ENCODE peak calls at places on chromosomes 3 and 15, in six cellular contexts. P, W, X, Y, G and D are unnamed samples. For H3K9me3, the result is how much of the 10 kb centered on the place peaks cover.

GRCh38 chr15:82611348-82611747 is 35.8 kb downstream of the CPEB1 start:
- DNase-seq in X (no peak), W (no peak), G (no peak), P (no peak), Y (no peak), D (no peak)

GRCh38 chr3:187736418-187736871 is 8.8 kb downstream of the BCL6 start:
- DNase-seq in W (no peak), P (peak), Y (peak), G (peak), X (no peak), D (no peak)

GRCh38 chr3:182837855-182838454 is 44.7 kb downstream of the ATP11B start:
- DNase-seq in P (no peak), Y (peak), G (peak), W (no peak), X (no peak), D (no peak)

GRCh38 chr15:25238716-25239470 is 199.9 kb downstream of the UBE3A start:
- DNase-seq in X (no peak), P (no peak), W (peak), Y (no peak), G (no peak), D (no peak)

GRCh38 chr15:98428253-98428989 is 219.9 kb upstream of the IGF1R start:
- DNase-seq in G (peak), P (peak), W (peak), X (peak), Y (peak), D (peak)

GRCh38 chr3:100400424-100400781 is 486 bp downstream of the TOMM70 start:
- DNase-seq in W (no peak), Y (peak), G (peak), X (peak), P (no peak), D (no peak)

GRCh38 chr3:126537730-126538281 is 13.9 kb downstream of the CHST13 start:
- DNase-seq in Y (no peak), P (no peak), X (peak), G (no peak), W (peak), D (no peak)

GRCh38 chr3:12479919-12480425 is 4.3 kb upstream of the TSEN2 start:
- DNase-seq in W (no peak), Y (peak), P (no peak), X (no peak), G (peak), D (no peak)

GRCh38 chr15:93035953-93036810 is 52.8 kb downstream of the RGMA start:
- DNase-seq in P (no peak), W (peak), G (peak), X (peak), Y (peak), D (no peak)

GRCh38 chr15:32659340-32659831 is 17.9 kb downstream of the SCG5 start:
- DNase-seq in W (no peak), G (peak), Y (peak), P (peak), X (peak), D (no peak)

GRCh38 chr3:99256788-99257187 is 355.3 kb upstream of the DCBLD2 start:
- DNase-seq in G (no peak), P (no peak), Y (no peak), W (no peak), X (no peak), D (no peak)

GRCh38 chr3:180789774-180790173 is 110.5 kb upstream of the CCDC39 start:
- DNase-seq in G (no peak), Y (no peak), W (no peak), P (no peak), X (no peak), D (no peak)

GRCh38 chr3:139934557-139935070 is 371 bp upstream of the CLSTN2 start:
- DNase-seq in G (no peak), Y (peak), X (peak), P (no peak), W (peak), D (peak)

GRCh38 chr15:40832903-40833302 is 4.4 kb upstream of the PPP1R14D start:
- DNase-seq in W (no peak), P (no peak), G (no peak), Y (no peak), X (no peak), D (no peak)

GRCh38 chr15:31309893-31310606 is 16.6 kb upstream of the KLF13 start:
- DNase-seq in X (no peak), P (no peak), Y (no peak), G (no peak), W (no peak), D (no peak)

GRCh38 chr3:59046839-59047238 is 3.0 kb downstream of the CFAP20DC start:
- DNase-seq in Y (no peak), G (no peak), W (no peak), X (no peak), P (peak), D (no peak)

GRCh38 chr3:168981396-168981795 is 682.1 kb downstream of the MECOM start:
- DNase-seq in W (no peak), P (no peak), Y (no peak), G (no peak), X (no peak), D (no peak)

GRCh38 chr15:53586815-53587214 is 172.6 kb downstream of the WDR72 start:
- DNase-seq in G (peak), P (peak), X (no peak), W (no peak), Y (peak), D (peak)

GRCh38 chr3:113947372-113948014 is at the start of gene ZDHHC23:
- DNase-seq in G (peak), W (peak), X (peak), Y (peak), P (peak), D (peak)

GRCh38 chr3:21979706-21980105 is 228.7 kb upstream of the ZNF385D start:
- DNase-seq in X (no peak), G (no peak), W (no peak), Y (peak), P (no peak), D (no peak)

GRCh38 chr15:35689266-35689665 is 143.3 kb upstream of the DPH6 start:
- DNase-seq in G (no peak), W (no peak), X (no peak), Y (no peak), P (no peak), D (no peak)

GRCh38 chr15:35690698-35691116 is 144.7 kb upstream of the DPH6 start:
- DNase-seq in W (no peak), Y (no peak), G (peak), X (peak), P (no peak), D (no peak)

GRCh38 chr15:35690089-35690488 is 144.1 kb upstream of the DPH6 start:
- DNase-seq in X (no peak), Y (no peak), W (no peak), G (no peak), P (no peak), D (no peak)

GRCh38 chr15:35692256-35692867 is 146.4 kb upstream of the DPH6 start:
- DNase-seq in Y (no peak), W (no peak), P (no peak), X (no peak), G (peak), D (no peak)

DNA sequence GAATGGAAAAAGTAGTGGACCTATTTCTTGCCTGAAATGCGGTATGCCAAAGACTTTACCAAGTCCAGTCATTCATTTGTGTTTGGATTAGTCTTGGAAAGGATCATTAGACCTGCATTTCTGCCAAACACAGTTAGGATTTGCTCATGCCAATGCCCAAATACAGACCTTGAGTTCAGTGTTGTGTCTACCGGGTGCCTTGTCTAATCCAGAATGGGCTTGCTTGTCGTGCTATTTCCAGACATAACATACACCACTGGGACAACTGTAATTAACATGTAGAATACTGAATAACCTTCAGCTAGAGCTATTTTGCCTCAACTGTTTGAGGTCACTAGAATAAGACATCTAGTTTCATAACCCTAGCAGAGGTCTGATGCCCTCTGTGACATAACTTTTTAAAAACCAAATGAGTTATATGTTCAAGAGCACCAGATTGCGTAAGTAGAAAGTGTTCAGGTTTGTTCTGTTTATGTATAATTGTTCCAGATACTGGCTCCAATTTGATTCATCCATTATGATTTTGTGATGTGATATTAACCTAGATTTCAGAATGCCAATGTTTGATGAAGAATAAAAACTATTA is 145.3 kb upstream of the DPH6 start:
- DNase-seq in X (no peak), G (no peak), W (no peak), P (no peak), Y (no peak), D (no peak)
- H3K4me3 ChIP-seq in X (no peak), G (no peak), W (no peak), P (no peak), Y (no peak), D (no peak)

DNA sequence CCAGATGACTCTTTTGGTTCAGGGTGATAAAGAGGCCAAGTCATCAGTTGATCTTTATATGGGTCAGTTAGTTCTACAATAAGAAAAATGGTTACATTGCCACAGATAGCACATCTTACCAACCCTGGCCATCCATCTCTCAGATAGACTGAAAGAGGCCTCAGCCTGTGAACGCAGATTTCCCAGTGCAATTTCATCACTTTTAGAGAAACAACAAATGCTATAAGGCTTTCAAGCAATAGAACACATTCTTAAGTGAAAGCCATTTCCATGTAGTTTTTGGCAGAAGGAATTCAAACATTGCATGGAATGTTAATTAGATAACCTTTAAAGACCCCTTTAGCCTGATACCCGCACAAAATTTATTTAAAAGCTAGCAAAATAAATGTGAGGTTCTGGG is 200.6 kb upstream of the ZBTB20 start:
- DNase-seq in X (no peak), Y (no peak), P (no peak), W (no peak), G (peak), D (no peak)
- H3K9me3 ChIP-seq in X (under half), Y (under half), P (under half), W (under half), G (under half), D (under half)

DNA sequence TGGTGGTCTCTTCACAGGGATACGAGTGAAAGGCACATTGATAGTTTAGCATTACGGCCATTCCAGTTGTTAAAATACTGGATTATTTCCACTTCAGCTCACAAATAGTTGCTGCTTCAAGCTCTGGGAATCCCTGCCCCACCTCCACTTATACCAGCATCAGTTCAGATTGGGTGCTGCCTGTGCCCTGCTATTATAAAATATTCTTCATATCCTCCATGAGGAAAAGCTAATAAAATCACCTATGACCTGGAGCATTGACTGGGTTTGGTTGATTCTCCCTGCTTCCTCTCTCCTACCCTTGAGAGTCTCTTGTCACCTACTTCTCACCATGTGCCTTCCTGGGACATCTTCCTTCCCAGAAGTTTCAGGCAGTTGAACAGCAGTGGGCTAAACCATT is 529.0 kb downstream of the MCTP2 start:
- DNase-seq in Y (no peak), G (no peak), X (no peak), P (no peak), W (no peak), D (no peak)
- TF ChIP-seq CTCF in Y (no peak), G (no peak), X (no peak), P (no peak), W (no peak), D (no peak)

DNA sequence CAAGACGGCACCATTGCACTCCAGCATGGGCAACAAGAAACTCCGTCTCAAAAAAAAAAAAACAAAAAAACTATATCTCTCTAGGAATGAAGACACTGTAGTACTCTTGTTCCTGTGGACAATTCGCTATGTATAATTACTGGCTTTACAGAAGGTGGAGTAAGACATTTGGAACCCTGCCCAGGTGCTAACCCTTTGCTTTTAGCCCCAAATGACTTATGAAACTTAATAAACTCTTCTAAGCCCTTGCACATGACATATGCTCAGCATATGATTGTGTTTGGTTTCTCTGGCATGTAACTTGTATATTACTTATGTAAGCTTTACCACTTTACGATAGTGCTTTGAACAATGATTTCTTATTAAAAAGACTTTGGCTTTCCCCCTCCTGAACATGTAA is 27.3 kb upstream of the PRTG start:
- DNase-seq in Y (no peak), W (no peak), P (no peak), X (no peak), G (no peak), D (no peak)
- H3K4me3 ChIP-seq in Y (no peak), W (no peak), P (no peak), X (no peak), G (no peak), D (no peak)

GRCh38 chr3:136788154-136788553 is 30.8 kb upstream of the SLC35G2 start:
- DNase-seq in G (no peak), X (no peak), P (no peak), Y (no peak), W (no peak), D (no peak)
- H3K9me3 ChIP-seq in G (under half), X (under half), P (under half), Y (under half), W (under half), D (under half)